ENCODE peak calls at places on chromosome 9, in seven cellular contexts. P is activated CD8-positive, alpha-beta memory T cell treated with anti-CD3 and anti-CD28 coated beads, Interleukin-2, amount 10 ng/mL, durations not matched to agents 7 days and 5 days; W is left cardiac atrium; L is Right ventricle myocardium inferior; C is PC-3; Y is GM23338; Z is stimulated activated naive CD8-positive, alpha-beta T cell treated with anti-CD3 and anti-CD28 coated beads, Interleukin-15, amount 100 ng/mL, for 72 hours. D is an unnamed sample.
A peak's percentile ranks its signal among the peaks of the same experiment; 100 is the strongest.

GRCh38 chr9:129836342-129837007 is 1.2 kb downstream of the USP20 start:
- ATAC-seq in P (no peak), W (no peak), L (no peak), C (no peak), Y (no peak), Z (peak; percentile 22), D (no peak)

GRCh38 chr9:94757158-94757557 is 30.7 kb downstream of the AOPEP start:
- ATAC-seq in P (no peak), W (no peak), L (no peak), C (no peak), Y (no peak), Z (no peak), D (peak; percentile 58)

GRCh38 chr9:113771199-113771598 is 104.9 kb upstream of the ZNF618 start:
- ATAC-seq in P (no peak), W (no peak), L (peak; percentile 49), C (no peak), Y (no peak), Z (no peak), D (no peak)

GRCh38 chr9:16281707-16282106 is 588.8 kb downstream of the BNC2 start:
- ATAC-seq in P (no peak), W (no peak), L (no peak), C (no peak), Y (no peak), Z (no peak), D (no peak)

GRCh38 chr9:93258818-93259489 is 75.0 kb downstream of the WNK2 start:
- ATAC-seq in P (no peak), W (no peak), L (no peak), C (no peak), Y (no peak), Z (no peak), D (no peak)

GRCh38 chr9:119289740-119290139 is 79.5 kb downstream of the BRINP1 start:
- ATAC-seq in P (no peak), W (no peak), L (peak; percentile 44), C (no peak), Y (peak; percentile 71), Z (no peak), D (no peak)

GRCh38 chr9:86807577-86807976 is 139.7 kb downstream of the GAS1 start:
- ATAC-seq in P (no peak), W (peak; percentile 56), L (peak; percentile 58), C (no peak), Y (peak; percentile 91), Z (no peak), D (no peak)

GRCh38 chr9:133881671-133882381 is 110.3 kb downstream of the VAV2 start:
- ATAC-seq in P (no peak), W (peak; percentile 40), L (no peak), C (no peak), Y (peak; percentile 29), Z (no peak), D (no peak)

GRCh38 chr9:137180491-137180890 is 7.9 kb downstream of the ANAPC2 start:
- ATAC-seq in P (no peak), W (no peak), L (no peak), C (no peak), Y (no peak), Z (no peak), D (no peak)

GRCh38 chr9:96505316-96505991 is 55.5 kb downstream of the HABP4 start:
- ATAC-seq in P (no peak), W (no peak), L (no peak), C (no peak), Y (no peak), Z (no peak), D (no peak)

GRCh38 chr9:82410306-82410705 is 421.7 kb downstream of the SPATA31D1 start:
- ATAC-seq in P (no peak), W (no peak), L (no peak), C (no peak), Y (no peak), Z (no peak), D (no peak)

GRCh38 chr9:114813717-114814418 is 8.0 kb upstream of the TNFSF15 start:
- ATAC-seq in P (no peak), W (no peak), L (no peak), C (no peak), Y (no peak), Z (peak; percentile 66), D (peak; percentile 56)

GRCh38 chr9:81128701-81129100 is 560.6 kb downstream of the TLE1 start:
- ATAC-seq in P (no peak), W (no peak), L (no peak), C (no peak), Y (no peak), Z (no peak), D (no peak)

GRCh38 chr9:114364528-114365041 is 23.2 kb downstream of the AKNA start:
- ATAC-seq in P (no peak), W (no peak), L (no peak), C (no peak), Y (no peak), Z (no peak), D (no peak)

GRCh38 chr9:97845130-97845529 is 7.9 kb upstream of the FOXE1 start:
- ATAC-seq in P (no peak), W (no peak), L (no peak), C (no peak), Y (no peak), Z (no peak), D (no peak)

GRCh38 chr9:16207161-16207560 is 654.3 kb downstream of the CCDC171 start:
- ATAC-seq in P (no peak), W (no peak), L (peak; percentile 58), C (no peak), Y (peak; percentile 37), Z (peak; percentile 83), D (no peak)

GRCh38 chr9:136098844-136099243 is 3.8 kb upstream of the NACC2 start:
- ATAC-seq in P (no peak), W (peak; percentile 29), L (peak; percentile 27), C (no peak), Y (no peak), Z (no peak), D (no peak)

GRCh38 chr9:81146684-81147337 is 542.5 kb downstream of the TLE1 start:
- ATAC-seq in P (no peak), W (no peak), L (no peak), C (peak; percentile 88), Y (no peak), Z (no peak), D (no peak)

GRCh38 chr9:134377976-134378375 is 51.7 kb downstream of the RXRA start:
- ATAC-seq in P (no peak), W (peak; percentile 6), L (no peak), C (peak; percentile 68), Y (no peak), Z (no peak), D (no peak)